ENCODE peak calls at places on chromosomes 6 and 20, in nine cellular contexts. M, D, E, N, X, C, B, V and O are unnamed samples.

GRCh38 chr20:24634855-24635254 is 165.4 kb downstream of the SYNDIG1 start:
- DNase-seq in M (peak), D (no peak), E (peak), N (no peak), X (no peak), C (no peak), B (no peak), V (no peak), O (no peak)

GRCh38 chr6:163192591-163192990 is 221.9 kb upstream of the QKI start:
- DNase-seq in M (no peak), D (no peak), E (no peak), N (no peak), X (no peak), C (no peak), B (no peak), V (no peak), O (no peak)

GRCh38 chr20:53846640-53847039 is 223.8 kb downstream of the BCAS1 start:
- DNase-seq in M (no peak), D (no peak), E (no peak), N (no peak), X (no peak), C (no peak), B (no peak), V (no peak), O (no peak)

GRCh38 chr6:48087448-48087847 is 23.5 kb downstream of the PTCHD4 start:
- DNase-seq in M (peak), D (no peak), E (peak), N (peak), X (no peak), C (no peak), B (no peak), V (no peak), O (no peak)

GRCh38 chr20:62542862-62543261 is 67.1 kb upstream of the GATA5 start:
- DNase-seq in M (no peak), D (no peak), E (no peak), N (no peak), X (no peak), C (no peak), B (no peak), V (no peak), O (no peak)

GRCh38 chr20:8903655-8904605 is 165.0 kb upstream of the PLCB4 start:
- DNase-seq in M (no peak), D (no peak), E (no peak), N (no peak), X (no peak), C (no peak), B (no peak), V (no peak), O (no peak)

GRCh38 chr6:118559659-118560058 is 11.6 kb downstream of the PLN start:
- DNase-seq in M (no peak), D (no peak), E (no peak), N (no peak), X (no peak), C (no peak), B (no peak), V (no peak), O (no peak)

GRCh38 chr20:21515300-21516179 is 1.7 kb upstream of the NKX2-2 start:
- DNase-seq in M (no peak), D (no peak), E (no peak), N (no peak), X (no peak), C (no peak), B (no peak), V (no peak), O (no peak)

GRCh38 chr6:28673800-28674671 is 148.4 kb downstream of the GPX5 start:
- DNase-seq in M (peak), D (no peak), E (peak), N (no peak), X (no peak), C (no peak), B (peak), V (no peak), O (no peak)

GRCh38 chr6:53523511-53524454 is 21.1 kb downstream of the GCLC start:
- DNase-seq in M (no peak), D (no peak), E (no peak), N (no peak), X (no peak), C (no peak), B (no peak), V (no peak), O (no peak)